ENCODE peak calls at places on chromosomes 7 and 10, in ten cellular contexts. One of them, this sample, is unnamed.
A peak's percentile ranks its signal among the peaks of the same experiment; 100 is the strongest.

GRCh38 chr7:46320956-46321355 is 399.9 kb upstream of the IGFBP3 start:
- DNase-seq in IMR-90: peak; percentile 26
- DNase-seq in kidney epithelial cell: no peak
- DNase-seq in left ventricle myocardium inferior: no peak
- DNase-seq in BJ: no peak
- DNase-seq in fibroblast of lung: no peak
- DNase-seq in cardiac fibroblast: no peak
- DNase-seq in CD4-positive, CD25-positive, alpha-beta regulatory T cell: no peak
- DNase-seq in AG10803: peak; percentile 6
- DNase-seq in thoracic aorta: no peak
- DNase-seq in this sample: peak; percentile 21

GRCh38 chr10:18190840-18191239 is 50.6 kb downstream of the CACNB2 start:
- DNase-seq in IMR-90: no peak
- DNase-seq in kidney epithelial cell: no peak
- DNase-seq in left ventricle myocardium inferior: no peak
- DNase-seq in BJ: no peak
- DNase-seq in fibroblast of lung: no peak
- DNase-seq in cardiac fibroblast: no peak
- DNase-seq in CD4-positive, CD25-positive, alpha-beta regulatory T cell: no peak
- DNase-seq in AG10803: no peak
- DNase-seq in thoracic aorta: no peak
- DNase-seq in this sample: no peak

GRCh38 chr10:79176949-79177602 is 108.3 kb downstream of the ZMIZ1 start:
- DNase-seq in IMR-90: peak; percentile 43
- DNase-seq in kidney epithelial cell: no peak
- DNase-seq in left ventricle myocardium inferior: peak; percentile 50
- DNase-seq in BJ: no peak
- DNase-seq in fibroblast of lung: peak; percentile 59
- DNase-seq in cardiac fibroblast: no peak
- DNase-seq in CD4-positive, CD25-positive, alpha-beta regulatory T cell: no peak
- DNase-seq in AG10803: peak; percentile 61
- DNase-seq in thoracic aorta: no peak
- DNase-seq in this sample: peak; percentile 61

GRCh38 chr7:148306759-148307158 is 283.8 kb upstream of the C7orf33 start:
- DNase-seq in IMR-90: no peak
- DNase-seq in kidney epithelial cell: no peak
- DNase-seq in left ventricle myocardium inferior: no peak
- DNase-seq in BJ: no peak
- DNase-seq in fibroblast of lung: no peak
- DNase-seq in cardiac fibroblast: no peak
- DNase-seq in CD4-positive, CD25-positive, alpha-beta regulatory T cell: no peak
- DNase-seq in AG10803: no peak
- DNase-seq in thoracic aorta: no peak
- DNase-seq in this sample: no peak

GRCh38 chr7:36348771-36349170 is 40.9 kb upstream of the ANLN start:
- DNase-seq in IMR-90: no peak
- DNase-seq in kidney epithelial cell: no peak
- DNase-seq in left ventricle myocardium inferior: no peak
- DNase-seq in BJ: no peak
- DNase-seq in fibroblast of lung: no peak
- DNase-seq in cardiac fibroblast: no peak
- DNase-seq in CD4-positive, CD25-positive, alpha-beta regulatory T cell: no peak
- DNase-seq in AG10803: no peak
- DNase-seq in thoracic aorta: no peak
- DNase-seq in this sample: no peak

GRCh38 chr7:73477376-73477775 is 43.8 kb downstream of the FZD9 start:
- DNase-seq in IMR-90: no peak
- DNase-seq in kidney epithelial cell: no peak
- DNase-seq in left ventricle myocardium inferior: no peak
- DNase-seq in BJ: no peak
- DNase-seq in fibroblast of lung: no peak
- DNase-seq in cardiac fibroblast: no peak
- DNase-seq in CD4-positive, CD25-positive, alpha-beta regulatory T cell: no peak
- DNase-seq in AG10803: no peak
- DNase-seq in thoracic aorta: no peak
- DNase-seq in this sample: no peak

GRCh38 chr10:124259139-124259825 is 159.4 kb downstream of the OAT start:
- DNase-seq in IMR-90: no peak
- DNase-seq in kidney epithelial cell: no peak
- DNase-seq in left ventricle myocardium inferior: no peak
- DNase-seq in BJ: no peak
- DNase-seq in fibroblast of lung: no peak
- DNase-seq in cardiac fibroblast: peak; percentile 27
- DNase-seq in CD4-positive, CD25-positive, alpha-beta regulatory T cell: no peak
- DNase-seq in AG10803: no peak
- DNase-seq in thoracic aorta: no peak
- DNase-seq in this sample: peak; percentile 28

GRCh38 chr10:24363070-24363469 is 154.1 kb downstream of the KIAA1217 start:
- DNase-seq in IMR-90: peak; percentile 57
- DNase-seq in kidney epithelial cell: no peak
- DNase-seq in left ventricle myocardium inferior: no peak
- DNase-seq in BJ: no peak
- DNase-seq in fibroblast of lung: peak; percentile 41
- DNase-seq in cardiac fibroblast: peak; percentile 76
- DNase-seq in CD4-positive, CD25-positive, alpha-beta regulatory T cell: no peak
- DNase-seq in AG10803: peak; percentile 37
- DNase-seq in thoracic aorta: no peak
- DNase-seq in this sample: peak; percentile 53

GRCh38 chr10:102593074-102593803 is 51.0 kb upstream of the TRIM8 start:
- DNase-seq in IMR-90: peak; percentile 74
- DNase-seq in kidney epithelial cell: no peak
- DNase-seq in left ventricle myocardium inferior: no peak
- DNase-seq in BJ: peak; percentile 54
- DNase-seq in fibroblast of lung: peak; percentile 72
- DNase-seq in cardiac fibroblast: peak; percentile 46
- DNase-seq in CD4-positive, CD25-positive, alpha-beta regulatory T cell: no peak
- DNase-seq in AG10803: peak; percentile 53
- DNase-seq in thoracic aorta: no peak
- DNase-seq in this sample: no peak

DNA sequence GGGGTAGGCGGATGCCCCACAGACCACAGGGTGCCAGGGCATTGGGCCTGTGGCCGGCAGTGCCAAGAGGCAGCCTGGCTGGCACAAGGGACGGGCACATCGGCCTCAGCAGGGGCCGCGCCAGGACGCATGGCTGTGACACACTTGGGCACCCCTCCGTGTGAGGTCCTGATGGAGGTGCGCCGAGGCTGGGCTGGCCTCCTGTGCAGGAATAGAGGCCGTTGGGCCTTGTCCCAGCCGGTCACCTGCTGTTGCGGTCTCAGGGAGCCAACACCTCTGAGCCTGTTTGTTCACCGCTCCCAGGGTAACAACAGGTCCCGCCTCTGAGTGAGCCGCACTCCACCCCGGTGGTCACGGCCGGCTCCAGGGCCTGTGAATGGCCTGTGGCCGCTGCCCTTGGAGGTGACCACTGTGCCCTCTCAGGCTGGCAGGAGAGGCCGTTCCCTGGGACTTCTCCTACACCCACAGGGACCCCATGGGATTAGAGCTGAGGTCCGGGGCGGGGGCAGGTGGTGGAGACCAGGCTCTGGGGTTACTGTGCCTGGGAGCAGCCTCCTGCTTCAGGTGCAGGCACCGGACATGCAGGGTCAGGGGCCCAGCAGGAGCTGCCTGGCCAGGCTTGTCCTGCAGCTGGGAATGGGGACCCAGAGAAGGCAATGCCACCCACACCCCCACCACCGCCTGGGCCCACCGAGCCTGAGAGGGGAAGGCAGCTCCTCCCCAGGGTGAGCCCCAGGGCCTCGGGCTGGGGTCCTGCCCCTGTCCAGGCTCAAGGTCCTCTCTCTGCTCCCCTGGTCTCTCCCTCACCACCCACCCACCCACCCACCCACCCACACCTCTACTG is 12.0 kb downstream of the PWWP2B start:
- DNase-seq in IMR-90: no peak
- DNase-seq in kidney epithelial cell: no peak
- DNase-seq in left ventricle myocardium inferior: no peak
- DNase-seq in BJ: no peak
- DNase-seq in fibroblast of lung: no peak
- DNase-seq in cardiac fibroblast: no peak
- DNase-seq in CD4-positive, CD25-positive, alpha-beta regulatory T cell: no peak
- DNase-seq in AG10803: no peak
- DNase-seq in thoracic aorta: no peak
- DNase-seq in this sample: no peak
- H3K4me3 ChIP-seq in IMR-90: no peak overlapping the region
- H3K4me3 ChIP-seq in kidney epithelial cell: no peak overlapping the region
- H3K4me3 ChIP-seq in left ventricle myocardium inferior: peak overlapping the region; percentile 44
- H3K4me3 ChIP-seq in BJ: no peak overlapping the region
- H3K4me3 ChIP-seq in fibroblast of lung: no peak overlapping the region
- H3K4me3 ChIP-seq in cardiac fibroblast: no peak overlapping the region
- H3K4me3 ChIP-seq in CD4-positive, CD25-positive, alpha-beta regulatory T cell: no peak overlapping the region
- H3K4me3 ChIP-seq in AG10803: no peak overlapping the region
- H3K4me3 ChIP-seq in thoracic aorta: no peak overlapping the region
- H3K4me3 ChIP-seq in this sample: no peak overlapping the region

DNA sequence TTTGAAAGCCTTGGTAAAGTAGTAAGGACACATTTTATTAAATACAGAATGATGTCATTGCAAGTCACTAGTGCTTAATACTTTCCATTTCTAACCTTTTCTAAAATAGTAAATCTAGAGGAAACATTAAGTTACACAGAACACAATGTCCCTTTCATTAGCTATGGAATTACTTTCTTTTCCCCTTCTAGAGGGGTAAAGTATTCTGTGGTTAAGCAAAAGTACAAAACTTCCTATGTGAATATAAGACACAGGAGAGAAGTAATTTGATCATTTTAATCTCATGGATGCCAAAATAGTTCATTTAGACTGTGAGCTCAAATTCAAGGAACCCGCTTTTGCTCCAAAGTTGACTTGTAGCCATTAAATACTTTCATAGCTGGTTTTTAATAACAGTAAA is 49.8 kb downstream of the SEMA3E start:
- DNase-seq in IMR-90: no peak
- DNase-seq in kidney epithelial cell: no peak
- DNase-seq in left ventricle myocardium inferior: no peak
- DNase-seq in BJ: no peak
- DNase-seq in fibroblast of lung: no peak
- DNase-seq in cardiac fibroblast: no peak
- DNase-seq in CD4-positive, CD25-positive, alpha-beta regulatory T cell: no peak
- DNase-seq in AG10803: no peak
- DNase-seq in thoracic aorta: no peak
- DNase-seq in this sample: no peak
- H3K4me3 ChIP-seq in IMR-90: no peak overlapping the region
- H3K4me3 ChIP-seq in kidney epithelial cell: no peak overlapping the region
- H3K4me3 ChIP-seq in left ventricle myocardium inferior: no peak overlapping the region
- H3K4me3 ChIP-seq in BJ: no peak overlapping the region
- H3K4me3 ChIP-seq in fibroblast of lung: no peak overlapping the region
- H3K4me3 ChIP-seq in cardiac fibroblast: no peak overlapping the region
- H3K4me3 ChIP-seq in CD4-positive, CD25-positive, alpha-beta regulatory T cell: no peak overlapping the region
- H3K4me3 ChIP-seq in AG10803: no peak overlapping the region
- H3K4me3 ChIP-seq in thoracic aorta: no peak overlapping the region
- H3K4me3 ChIP-seq in this sample: no peak overlapping the region

GRCh38 chr7:1663857-1664651 is 6.0 kb upstream of the ELFN1 start:
- DNase-seq in IMR-90: no peak
- DNase-seq in kidney epithelial cell: no peak
- DNase-seq in left ventricle myocardium inferior: no peak
- DNase-seq in BJ: no peak
- DNase-seq in fibroblast of lung: no peak
- DNase-seq in cardiac fibroblast: no peak
- DNase-seq in CD4-positive, CD25-positive, alpha-beta regulatory T cell: no peak
- DNase-seq in AG10803: no peak
- DNase-seq in thoracic aorta: no peak
- DNase-seq in this sample: no peak

GRCh38 chr7:1666251-1666778 is 3.8 kb upstream of the ELFN1 start:
- DNase-seq in IMR-90: no peak
- DNase-seq in kidney epithelial cell: no peak
- DNase-seq in left ventricle myocardium inferior: no peak
- DNase-seq in BJ: no peak
- DNase-seq in fibroblast of lung: peak; percentile 15
- DNase-seq in cardiac fibroblast: no peak
- DNase-seq in CD4-positive, CD25-positive, alpha-beta regulatory T cell: no peak
- DNase-seq in AG10803: no peak
- DNase-seq in thoracic aorta: no peak
- DNase-seq in this sample: no peak

GRCh38 chr7:1664711-1665591 is 5.1 kb upstream of the ELFN1 start:
- DNase-seq in IMR-90: peak; percentile 41
- DNase-seq in kidney epithelial cell: no peak
- DNase-seq in left ventricle myocardium inferior: peak; percentile 68
- DNase-seq in BJ: no peak
- DNase-seq in fibroblast of lung: peak; percentile 52
- DNase-seq in cardiac fibroblast: peak; percentile 66
- DNase-seq in CD4-positive, CD25-positive, alpha-beta regulatory T cell: peak; percentile 21
- DNase-seq in AG10803: peak; percentile 46
- DNase-seq in thoracic aorta: no peak
- DNase-seq in this sample: peak; percentile 57

GRCh38 chr7:1666779-1667565 is 3.1 kb upstream of the ELFN1 start:
- DNase-seq in IMR-90: no peak
- DNase-seq in kidney epithelial cell: no peak
- DNase-seq in left ventricle myocardium inferior: no peak
- DNase-seq in BJ: no peak
- DNase-seq in fibroblast of lung: peak; percentile 27
- DNase-seq in cardiac fibroblast: no peak
- DNase-seq in CD4-positive, CD25-positive, alpha-beta regulatory T cell: no peak
- DNase-seq in AG10803: no peak
- DNase-seq in thoracic aorta: no peak
- DNase-seq in this sample: no peak

GRCh38 chr7:1665721-1666250 is 4.3 kb upstream of the ELFN1 start:
- DNase-seq in IMR-90: peak; percentile 4
- DNase-seq in kidney epithelial cell: no peak
- DNase-seq in left ventricle myocardium inferior: peak; percentile 56
- DNase-seq in BJ: no peak
- DNase-seq in fibroblast of lung: peak; percentile 38
- DNase-seq in cardiac fibroblast: peak; percentile 15
- DNase-seq in CD4-positive, CD25-positive, alpha-beta regulatory T cell: no peak
- DNase-seq in AG10803: peak; percentile 33
- DNase-seq in thoracic aorta: no peak
- DNase-seq in this sample: peak; percentile 18
- H3K4me3 ChIP-seq in IMR-90: peak overlapping the region; percentile 42
- H3K4me3 ChIP-seq in kidney epithelial cell: peak overlapping the region; percentile 20
- H3K4me3 ChIP-seq in left ventricle myocardium inferior: peak overlapping the region; percentile 82
- H3K4me3 ChIP-seq in BJ: peak overlapping the region; percentile 70
- H3K4me3 ChIP-seq in fibroblast of lung: no peak overlapping the region
- H3K4me3 ChIP-seq in cardiac fibroblast: peak overlapping the region; percentile 41
- H3K4me3 ChIP-seq in CD4-positive, CD25-positive, alpha-beta regulatory T cell: no peak overlapping the region
- H3K4me3 ChIP-seq in AG10803: peak overlapping the region; percentile 68
- H3K4me3 ChIP-seq in thoracic aorta: peak overlapping the region; percentile 66
- H3K4me3 ChIP-seq in this sample: peak overlapping the region; percentile 34

DNA sequence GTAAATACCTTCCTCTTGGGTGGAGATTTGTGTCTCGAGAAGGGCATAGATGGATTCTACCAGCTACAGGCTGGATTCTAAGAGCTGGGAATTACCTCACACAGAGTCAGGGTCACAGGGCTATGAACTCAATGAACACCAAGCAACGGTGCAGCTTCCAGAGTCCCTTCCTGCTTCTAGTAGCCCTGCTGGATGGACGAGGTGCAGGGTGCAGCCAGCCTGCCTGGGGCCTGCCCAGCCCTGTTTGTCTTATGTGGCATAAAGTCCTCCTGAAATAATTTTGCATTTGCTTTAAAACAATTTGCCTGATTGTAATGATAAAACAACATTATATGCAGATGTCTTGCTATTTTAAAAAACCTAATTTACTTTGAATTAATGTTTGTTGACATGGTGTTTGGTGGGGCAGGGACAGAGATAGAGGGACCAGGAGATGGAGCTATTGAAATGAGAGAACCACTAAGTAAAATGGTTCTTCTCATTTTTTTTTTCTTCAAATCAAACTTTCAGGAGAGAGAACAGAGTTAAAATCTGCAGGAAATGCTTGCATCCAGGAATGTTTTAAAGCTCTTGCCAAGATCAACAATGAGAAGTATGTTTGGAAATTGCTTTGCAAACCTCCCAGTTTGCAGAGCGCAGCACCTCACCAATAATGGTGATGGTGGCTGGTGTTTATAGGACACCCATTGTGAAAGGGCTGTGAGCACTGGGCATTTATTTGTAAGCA is 305.4 kb upstream of the PODXL start:
- DNase-seq in IMR-90: peak; percentile 34
- DNase-seq in kidney epithelial cell: no peak
- DNase-seq in left ventricle myocardium inferior: no peak
- DNase-seq in BJ: peak; percentile 13
- DNase-seq in fibroblast of lung: peak; percentile 86
- DNase-seq in cardiac fibroblast: peak; percentile 19
- DNase-seq in CD4-positive, CD25-positive, alpha-beta regulatory T cell: no peak
- DNase-seq in AG10803: peak; percentile 42
- DNase-seq in thoracic aorta: no peak
- DNase-seq in this sample: peak; percentile 62
- H3K4me3 ChIP-seq in IMR-90: no peak overlapping the region
- H3K4me3 ChIP-seq in kidney epithelial cell: no peak overlapping the region
- H3K4me3 ChIP-seq in left ventricle myocardium inferior: no peak overlapping the region
- H3K4me3 ChIP-seq in BJ: no peak overlapping the region
- H3K4me3 ChIP-seq in fibroblast of lung: no peak overlapping the region
- H3K4me3 ChIP-seq in cardiac fibroblast: no peak overlapping the region
- H3K4me3 ChIP-seq in CD4-positive, CD25-positive, alpha-beta regulatory T cell: no peak overlapping the region
- H3K4me3 ChIP-seq in AG10803: no peak overlapping the region
- H3K4me3 ChIP-seq in thoracic aorta: no peak overlapping the region
- H3K4me3 ChIP-seq in this sample: no peak overlapping the region

This sample was measured in fibroblast of pulmonary artery.